ENCODE peak calls at places on chromosomes 4 and X, in eight cellular contexts. H is A549, A is hepatocyte, Y is fibroblast of lung, E is IMR-90, T is HCT116, J is MM.1S, G is neural progenitor cell. B is an unnamed sample.

GRCh38 chr4:20678382-20678781 is 21.9 kb upstream of the PACRGL start:
- DNase-seq in J (no peak), A (no peak), T (no peak), H (no peak), E (no peak), Y (no peak), G (no peak), B (no peak)

GRCh38 chrX:31832263-31832662 is 760.4 kb upstream of the FTHL17 start:
- DNase-seq in A (no peak), E (no peak), H (no peak), Y (peak; percentile 5), G (no peak), J (no peak), T (no peak), B (peak; percentile 43)

GRCh38 chr4:81891005-81891795 is 419.5 kb upstream of the RASGEF1B start:
- DNase-seq in E (no peak), A (no peak), Y (no peak), J (no peak), G (peak; percentile 62), H (no peak), T (no peak), B (no peak)

GRCh38 chr4:139214039-139214534 is 37.1 kb upstream of the ELF2 start:
- DNase-seq in T (no peak), E (no peak), A (no peak), H (no peak), G (peak; percentile 44), J (peak; percentile 93), Y (no peak), B (no peak)

GRCh38 chr4:148053298-148054003 is 321.6 kb downstream of the ARHGAP10 start:
- DNase-seq in H (no peak), J (no peak), G (no peak), A (no peak), T (no peak), Y (no peak), E (peak; percentile 23), B (no peak)

GRCh38 chrX:140815868-140816267 is 106.3 kb downstream of the LINC00632 start:
- DNase-seq in J (no peak), H (no peak), T (no peak), E (peak; percentile 10), A (peak; percentile 28), Y (peak; percentile 56), G (no peak), B (no peak)

GRCh38 chr4:30945586-30945985 is 225.4 kb downstream of the PCDH7 start:
- DNase-seq in E (peak; percentile 11), H (no peak), T (peak; percentile 61), G (no peak), J (no peak), A (no peak), Y (peak; percentile 75), B (peak; percentile 73)

GRCh38 chr4:83639849-83640493 is 104.1 kb downstream of the GPAT3 start:
- DNase-seq in H (peak; percentile 73), E (peak; percentile 80), Y (peak; percentile 59), J (peak; percentile 69), A (peak; percentile 83), G (peak; percentile 76), T (peak; percentile 71), B (peak; percentile 78)

GRCh38 chr4:130747842-130748241 is 1651.9 kb downstream of the C4orf33 start:
- DNase-seq in E (no peak), T (peak; percentile 1), Y (peak; percentile 1), H (peak; percentile 7), G (no peak), A (no peak), J (peak; percentile 63), B (no peak)
- TF ChIP-seq CTCF in E (peak; percentile 19), T (no peak), Y (no peak), H (peak; percentile 19), G (peak; percentile 57), A (peak; percentile 57), J (peak; percentile 52), B (no peak)

GRCh38 chr4:144336633-144337032 is 196.1 kb upstream of the GYPA start:
- DNase-seq in E (no peak), G (no peak), Y (no peak), J (no peak), A (no peak), H (no peak), T (no peak), B (no peak)
- H3K4me2 ChIP-seq in E (no peak overlapping the region), G (no peak overlapping the region), Y (no peak overlapping the region), J (no peak overlapping the region), A (no peak overlapping the region), H (no peak overlapping the region), T (no peak overlapping the region), B (no peak overlapping the region)

DNA sequence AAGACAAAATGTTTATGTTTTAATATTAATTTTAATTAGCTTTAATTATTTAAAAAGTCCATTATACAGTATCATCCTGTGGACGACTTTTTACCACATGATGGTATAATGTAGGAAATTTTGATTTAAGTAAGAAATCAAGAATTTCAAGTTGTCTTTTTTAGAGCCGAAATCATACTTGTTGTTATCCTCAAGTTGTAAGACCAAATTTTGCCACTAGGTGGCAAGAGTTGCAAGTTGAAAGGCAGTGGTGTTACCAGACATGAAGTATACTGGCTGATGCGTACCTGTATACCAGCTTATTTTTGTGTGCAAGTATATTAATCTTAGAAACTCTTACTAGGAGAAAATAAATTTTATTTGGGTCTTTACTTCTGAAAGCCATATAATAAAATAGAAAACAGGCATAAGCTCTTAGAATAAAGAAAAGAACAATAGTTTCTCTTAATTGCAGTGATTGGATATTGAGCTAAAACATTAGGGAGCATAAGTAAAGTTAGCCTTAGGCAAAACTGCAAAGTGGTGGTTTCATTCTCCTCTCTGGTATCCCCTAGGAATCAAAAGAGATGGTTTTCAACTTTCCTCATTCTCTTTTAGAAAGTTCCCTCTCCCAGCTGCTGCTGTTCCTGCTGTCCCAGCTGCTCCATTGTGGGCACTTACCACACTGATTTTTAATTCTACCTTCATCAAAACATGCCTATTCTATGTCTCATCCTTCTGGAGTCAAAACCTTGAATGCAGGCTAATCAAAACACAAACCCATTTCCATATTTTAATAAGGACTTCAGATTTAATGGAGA is 118.1 kb upstream of the WDFY3 start:
- DNase-seq in A (peak; percentile 84), E (peak; percentile 75), J (peak; percentile 77), G (peak; percentile 81), H (peak; percentile 71), Y (peak; percentile 61), T (peak; percentile 75), B (peak; percentile 67)
- TF ChIP-seq CTCF in A (peak; percentile 62), E (peak; percentile 70), J (peak; percentile 68), G (peak; percentile 72), H (peak; percentile 61), Y (peak; percentile 80), T (peak; percentile 49), B (peak; percentile 43)

DNA sequence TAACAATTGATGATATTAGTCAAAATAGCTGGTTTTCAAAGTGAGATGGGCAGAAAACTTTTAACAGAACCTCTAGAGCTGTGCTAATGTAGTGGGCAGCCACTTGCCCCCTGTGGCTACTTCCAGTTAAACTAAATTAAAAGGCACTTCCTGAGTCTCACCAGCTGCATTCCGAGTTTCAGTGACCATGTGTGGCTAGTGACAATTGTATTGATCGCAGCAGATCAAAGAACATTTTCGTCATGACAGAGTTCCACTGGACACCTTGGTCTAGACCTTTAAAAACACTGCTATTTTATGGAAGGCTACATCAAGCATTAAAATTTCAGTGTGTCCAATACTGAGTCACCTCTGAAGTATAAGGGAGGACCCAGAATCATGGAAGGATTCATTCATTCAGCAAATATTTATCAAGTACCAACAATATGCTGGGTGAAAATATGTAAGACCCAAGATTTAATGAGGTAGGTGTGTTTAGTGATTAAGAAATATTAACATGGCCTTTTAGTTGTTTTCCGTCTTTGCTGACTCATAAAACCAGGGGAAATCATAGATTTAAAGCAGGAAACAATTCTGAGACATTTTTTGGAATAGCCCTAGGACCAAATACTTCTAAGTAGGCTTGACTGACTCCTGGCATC is 5.1 kb upstream of the FAT1 start:
- DNase-seq in H (peak; percentile 50), A (no peak), J (no peak), E (no peak), G (peak; percentile 42), T (peak; percentile 94), Y (peak; percentile 66), B (no peak)
- H3K4me2 ChIP-seq in H (peak overlapping the region; percentile 89), A (peak overlapping the region; percentile 84), J (no peak overlapping the region), E (peak overlapping the region; percentile 88), G (peak overlapping the region; percentile 88), T (peak overlapping the region; percentile 92), Y (no peak overlapping the region), B (no peak overlapping the region)